ENCODE peak calls at places on chromosomes 12 and 14, in four cellular contexts. B is A549, R is tibial nerve, K is adrenal gland. G is an unnamed sample. For H3K4me1, the result is how much of the 10 kb centered on the place peaks cover.

GRCh38 chr12:56190695-56191155 is 1.4 kb upstream of the SMARCC2 start:
- DNase-seq in R (no peak), B (peak), K (no peak), G (no peak)

GRCh38 chr12:95300286-95300685 is 82.7 kb downstream of the VEZT start:
- DNase-seq in B (no peak), R (no peak), K (no peak), G (no peak)

GRCh38 chr12:77940011-77940423 is 109.3 kb downstream of the NAV3 start:
- DNase-seq in K (peak), R (no peak), B (peak), G (no peak)

GRCh38 chr12:52082988-52083637 is 3.6 kb downstream of the SMIM41 start:
- DNase-seq in R (no peak), B (peak), K (peak), G (peak)

GRCh38 chr14:50825307-50825706 is 5.7 kb downstream of the NIN start:
- DNase-seq in R (no peak), K (no peak), B (no peak), G (no peak)

GRCh38 chr12:52669426-52669825 is 10.8 kb downstream of the KRT1 start:
- DNase-seq in K (no peak), B (no peak), R (no peak), G (no peak)

GRCh38 chr12:44674866-44675265 is 201.2 kb downstream of the NELL2 start:
- DNase-seq in R (no peak), K (no peak), B (no peak), G (no peak)

GRCh38 chr12:116434155-116435065 is 124.8 kb upstream of the MAP1LC3B2 start:
- DNase-seq in R (peak), B (peak), K (peak), G (peak)

GRCh38 chr12:82698959-82699358 is 12.3 kb downstream of the TMTC2 start:
- DNase-seq in K (no peak), R (no peak), B (no peak), G (no peak)

GRCh38 chr14:97707603-97708002 is 910.4 kb downstream of the VRK1 start:
- DNase-seq in B (no peak), R (no peak), K (no peak), G (no peak)

GRCh38 chr14:91249841-91250616 is 5.5 kb upstream of the GPR68 start:
- DNase-seq in R (no peak), B (peak), K (no peak), G (no peak)

GRCh38 chr12:121784460-121784859 is 9.0 kb downstream of the RHOF start:
- DNase-seq in K (peak), R (no peak), B (peak), G (no peak)

GRCh38 chr12:78088391-78088832 is 257.7 kb downstream of the NAV3 start:
- DNase-seq in K (no peak), R (no peak), B (peak), G (no peak)

GRCh38 chr14:90599748-90600507 is 203.1 kb downstream of the CALM1 start:
- DNase-seq in K (peak), R (no peak), B (peak), G (no peak)

GRCh38 chr12:120977531-120978295 is 630 bp upstream of the HNF1A start:
- DNase-seq in B (no peak), R (no peak), K (no peak), G (no peak)

GRCh38 chr12:111413442-111414086 is 7.8 kb downstream of the SH2B3 start:
- DNase-seq in R (no peak), B (no peak), K (peak), G (no peak)

GRCh38 chr14:22418631-22419030 is 170.4 kb downstream of the DAD1 start:
- DNase-seq in R (no peak), B (no peak), K (no peak), G (no peak)

GRCh38 chr12:132363661-132364347 is 34.4 kb upstream of the GALNT9 start:
- DNase-seq in B (no peak), R (no peak), K (peak), G (no peak)

GRCh38 chr12:7162691-7163114 is 26.8 kb upstream of the PEX5 start:
- DNase-seq in R (no peak), B (peak), K (peak), G (no peak)

GRCh38 chr12:31317471-31318397 is 8.2 kb downstream of the SINHCAF start:
- DNase-seq in R (no peak), K (no peak), B (no peak), G (no peak)

GRCh38 chr12:111686574-111687105 is 787 bp downstream of the ACAD10 start:
- DNase-seq in K (no peak), R (no peak), B (peak), G (no peak)

GRCh38 chr12:101908395-101908794 is 31.0 kb downstream of the DRAM1 start:
- DNase-seq in R (no peak), B (no peak), K (no peak), G (no peak)

GRCh38 chr12:6198556-6198955 is 1.6 kb upstream of the CD9 start:
- DNase-seq in K (no peak), B (no peak), R (no peak), G (no peak)

GRCh38 chr14:93303659-93304058 is 29.2 kb downstream of the BTBD7 start:
- DNase-seq in K (peak), R (no peak), B (no peak), G (no peak)

GRCh38 chr14:102525213-102526143 is 15.9 kb upstream of the ANKRD9 start:
- DNase-seq in K (peak), B (peak), R (no peak), G (peak)

GRCh38 chr14:90620540-90621204 is 195.6 kb downstream of the TTC7B start:
- DNase-seq in K (no peak), B (no peak), R (no peak), G (no peak)

GRCh38 chr12:9721394-9722092 is 11.4 kb downstream of the CLECL1 start:
- DNase-seq in K (no peak), B (peak), R (no peak), G (no peak)

GRCh38 chr14:79278286-79278797 is 933.0 kb downstream of the DIO2 start:
- DNase-seq in R (no peak), K (peak), B (no peak), G (peak)

GRCh38 chr14:76201162-76201561 is 49.4 kb downstream of the GPATCH2L start:
- DNase-seq in K (no peak), B (peak), R (no peak), G (no peak)

DNA sequence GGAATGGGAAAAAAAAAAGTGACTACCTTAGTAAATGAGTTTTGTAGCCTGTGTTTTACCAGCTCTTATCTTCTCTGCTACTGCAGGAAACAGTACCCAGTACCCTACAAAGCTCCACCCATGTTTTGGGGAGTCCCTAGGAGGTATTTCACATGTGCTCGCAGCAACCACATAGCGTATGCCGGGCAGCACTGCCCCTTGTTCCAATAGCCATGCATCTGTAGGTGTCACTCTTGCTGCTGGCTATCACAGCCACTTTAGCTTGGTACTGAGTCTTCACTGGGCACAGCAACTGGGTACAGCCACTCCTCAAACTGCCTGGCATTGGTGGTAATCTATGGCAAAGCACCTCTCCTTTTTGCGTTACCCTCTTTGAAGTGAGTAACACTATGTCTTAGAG is 2.0 kb upstream of the MDM1 start:
- DNase-seq in R (no peak), B (peak), K (no peak), G (no peak)
- TF ChIP-seq CTCF in R (no peak), B (peak), K (no peak), G (peak)

GRCh38 chr12:94150483-94151225 is 2.3 kb downstream of the PLXNC1 start:
- DNase-seq in R (no peak), B (no peak), K (no peak), G (peak)
- H3K4me3 ChIP-seq in R (peak), B (peak), K (no peak), G (peak)

DNA sequence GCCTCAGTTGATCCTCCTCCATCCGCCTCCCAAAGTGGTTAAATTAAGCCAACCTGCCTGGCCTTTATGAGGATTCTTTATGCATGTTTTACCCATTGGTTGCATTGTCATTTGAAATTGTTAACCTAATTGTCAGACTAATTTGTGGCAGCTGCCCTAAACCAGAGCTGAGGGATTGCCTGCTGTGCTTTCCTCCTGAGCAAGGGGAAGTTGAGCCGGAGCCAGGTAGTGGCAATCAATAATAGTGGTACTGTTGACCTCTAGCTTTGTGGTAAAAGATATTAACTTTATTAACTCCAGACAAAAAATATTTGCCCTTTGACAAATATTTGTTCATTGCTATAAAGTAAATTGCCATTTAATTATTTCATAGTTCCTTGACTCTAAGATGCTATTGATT is 5.6 kb upstream of the HEBP1 start:
- DNase-seq in K (no peak), R (no peak), B (no peak), G (no peak)
- H3K4me1 ChIP-seq in K (under half), R (under half), B (under half), G (under half)

GRCh38 chr14:99538275-99538674 is 57.1 kb downstream of the CCNK start:
- DNase-seq in K (peak), R (no peak), B (no peak), G (no peak)
- TF ChIP-seq CTCF in K (no peak), R (no peak), B (no peak), G (no peak)